ENCODE peak calls at places on chromosomes 4 and X, in five cellular contexts. H, U, O, Q and W are unnamed samples.

GRCh38 chrX:71154196-71154595 is 9.6 kb downstream of the NLGN3 start:
- DNase-seq in Q (no peak), O (no peak), U (no peak), H (no peak), W (no peak)

GRCh38 chrX:154717824-154718223 is 33.1 kb downstream of the GAB3 start:
- DNase-seq in Q (no peak), U (peak), H (peak), O (no peak), W (no peak)

GRCh38 chrX:153525451-153525850 is 8.0 kb downstream of the ATP2B3 start:
- DNase-seq in U (peak), H (no peak), O (no peak), Q (no peak), W (no peak)

GRCh38 chr4:124177647-124178425 is 534.7 kb downstream of the ANKRD50 start:
- DNase-seq in H (peak), Q (no peak), U (no peak), O (no peak), W (no peak)

GRCh38 chr4:156976147-156976546 is 4.5 kb upstream of the PDGFC start:
- DNase-seq in Q (no peak), O (no peak), U (no peak), H (peak), W (no peak)

GRCh38 chrX:41759817-41760216 is 35.8 kb downstream of the GPR82 start:
- DNase-seq in U (no peak), O (no peak), Q (no peak), H (peak), W (no peak)

GRCh38 chr4:147482281-147482680 is 1.4 kb downstream of the EDNRA start:
- DNase-seq in Q (no peak), H (no peak), O (no peak), U (no peak), W (no peak)

GRCh38 chr4:102094474-102094873 is 250.8 kb downstream of the SLC39A8 start:
- DNase-seq in Q (no peak), H (no peak), O (no peak), U (no peak), W (no peak)

GRCh38 chr4:83830138-83830537 is 294.2 kb downstream of the GPAT3 start:
- DNase-seq in H (no peak), O (peak), U (peak), Q (no peak), W (no peak)

GRCh38 chr4:168832746-168833575 is 177.1 kb downstream of the CBR4 start:
- DNase-seq in H (peak), U (peak), O (peak), Q (peak), W (peak)

GRCh38 chrX:150967786-150968185 is 15.3 kb upstream of the HMGB3 start:
- DNase-seq in Q (no peak), O (no peak), H (no peak), U (no peak), W (no peak)

GRCh38 chrX:102339312-102340298 is 92.6 kb downstream of the NXF2 start:
- DNase-seq in U (peak), H (no peak), Q (peak), O (no peak), W (no peak)

GRCh38 chrX:69884210-69884609 is 165.5 kb downstream of the AWAT2 start:
- DNase-seq in H (no peak), U (no peak), O (no peak), Q (no peak), W (no peak)

GRCh38 chr4:6331018-6331417 is 61.4 kb downstream of the WFS1 start:
- DNase-seq in O (no peak), U (peak), H (peak), Q (no peak), W (no peak)

GRCh38 chrX:112147206-112147605 is 64.6 kb upstream of the TRPC5 start:
- DNase-seq in H (peak), Q (no peak), U (peak), O (no peak), W (peak)

GRCh38 chrX:11998944-11999343 is 139.3 kb upstream of the FRMPD4 start:
- DNase-seq in H (no peak), O (no peak), U (no peak), Q (no peak), W (no peak)

GRCh38 chr4:128955751-128956150 is 137.6 kb downstream of the SCLT1 start:
- DNase-seq in O (no peak), U (no peak), Q (no peak), H (no peak), W (no peak)

GRCh38 chr4:83618431-83618830 is 82.5 kb downstream of the GPAT3 start:
- DNase-seq in U (no peak), H (peak), Q (no peak), O (peak), W (no peak)

GRCh38 chrX:28880136-28880535 is 292.9 kb downstream of the IL1RAPL1 start:
- DNase-seq in U (no peak), Q (no peak), O (no peak), H (peak), W (no peak)

GRCh38 chr4:24965627-24966026 is 52.8 kb upstream of the CCDC149 start:
- DNase-seq in Q (no peak), H (peak), U (no peak), O (no peak), W (no peak)

GRCh38 chr4:106522839-106523238 is 154.3 kb upstream of the GIMD1 start:
- DNase-seq in Q (no peak), H (peak), U (no peak), O (no peak), W (no peak)

GRCh38 chr4:109319156-109319555 is 16.7 kb upstream of the COL25A1 start:
- DNase-seq in H (no peak), Q (no peak), O (no peak), U (no peak), W (no peak)

GRCh38 chr4:109319684-109320083 is 17.2 kb upstream of the COL25A1 start:
- DNase-seq in Q (no peak), U (no peak), H (no peak), O (no peak), W (no peak)

GRCh38 chr4:109315341-109315740 is 12.9 kb upstream of the COL25A1 start:
- DNase-seq in H (no peak), Q (no peak), O (no peak), U (no peak), W (no peak)

GRCh38 chr4:109313168-109314133 is 11.0 kb upstream of the COL25A1 start:
- DNase-seq in O (no peak), H (no peak), U (no peak), Q (no peak), W (no peak)

GRCh38 chr4:109315818-109316217 is 13.4 kb upstream of the COL25A1 start:
- DNase-seq in Q (no peak), U (no peak), H (no peak), O (no peak), W (no peak)
- TF ChIP-seq CTCF in Q (no peak), U (no peak), H (peak), O (no peak), W (peak)

GRCh38 chr4:110480031-110480549 is 4.1 kb downstream of the ENPEP start:
- DNase-seq in Q (no peak), U (no peak), O (no peak), H (peak), W (no peak)
- TF ChIP-seq CTCF in Q (no peak), U (no peak), O (peak), H (peak), W (no peak)

GRCh38 chrX:15644560-15644872 is 20.1 kb downstream of the CLTRN start:
- DNase-seq in H (no peak), Q (no peak), U (no peak), O (no peak), W (no peak)
- TF ChIP-seq CTCF in H (no peak), Q (no peak), U (no peak), O (no peak), W (no peak)

DNA sequence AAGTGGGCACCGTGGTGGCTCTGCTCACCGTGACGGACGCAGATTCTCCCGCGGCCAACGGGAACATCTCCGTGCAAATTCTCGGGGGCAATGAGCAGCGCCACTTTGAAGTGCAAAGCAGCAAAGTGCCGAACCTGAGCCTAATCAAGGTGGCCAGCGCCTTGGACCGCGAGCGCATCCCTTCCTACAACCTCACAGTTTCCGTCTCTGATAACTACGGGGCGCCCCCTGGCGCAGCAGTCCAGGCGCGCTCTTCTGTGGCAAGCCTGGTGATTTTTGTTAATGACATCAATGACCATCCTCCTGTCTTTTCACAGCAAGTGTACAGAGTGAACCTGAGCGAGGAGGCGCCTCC is 2.7 kb downstream of the FAT4 start:
- DNase-seq in U (peak), H (peak), Q (peak), O (peak), W (peak)
- TF ChIP-seq CTCF in U (peak), H (peak), Q (no peak), O (peak), W (peak)

GRCh38 chr4:74320559-74321118 is 12.4 kb downstream of the EPGN start:
- DNase-seq in U (no peak), H (peak), Q (no peak), O (no peak), W (no peak)
- TF ChIP-seq CTCF in U (peak), H (peak), Q (no peak), O (peak), W (peak)

GRCh38 chr4:174259580-174259979 is 23.9 kb downstream of the FBXO8 start:
- DNase-seq in H (no peak), O (no peak), U (no peak), Q (no peak), W (no peak)
- TF ChIP-seq CTCF in H (no peak), O (no peak), U (peak), Q (no peak), W (no peak)

DNA sequence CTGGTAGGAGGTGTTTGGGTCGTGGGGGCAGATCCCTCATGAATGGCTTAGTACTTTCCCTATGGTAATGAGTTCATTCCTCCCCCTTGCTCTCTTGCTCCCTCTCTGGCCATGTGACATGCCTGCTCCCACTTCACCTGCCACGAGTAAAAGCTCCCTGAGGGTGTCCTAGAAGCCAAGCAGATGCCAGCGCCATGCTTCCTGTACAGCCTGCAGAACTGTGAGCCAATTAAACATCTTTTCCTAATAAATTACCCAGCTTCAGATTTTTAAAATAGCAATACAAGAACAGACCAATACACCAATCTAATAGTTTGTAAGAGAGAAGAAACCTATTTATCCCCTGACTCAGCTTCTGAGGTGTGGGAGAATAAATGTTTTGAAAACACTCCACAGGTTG is 60.5 kb downstream of the FGFBP1 start:
- DNase-seq in Q (no peak), O (no peak), H (no peak), U (no peak), W (no peak)
- TF ChIP-seq CTCF in Q (no peak), O (no peak), H (no peak), U (no peak), W (no peak)